ENCODE peak calls at places on chromosomes 7 and 10, in eight cellular contexts. One of them, this sample, is unnamed.

GRCh38 chr10:73774637-73775036 is 7.2 kb upstream of the CHCHD1 start:
- DNase-seq in fibroblast of lung: peak
- DNase-seq in left ventricle myocardium inferior: no peak
- DNase-seq in thyroid gland: no peak
- DNase-seq in uterus: no peak
- DNase-seq in tibial nerve: no peak
- DNase-seq in heart right ventricle: no peak
- DNase-seq in AG09309: no peak
- DNase-seq in this sample: no peak

GRCh38 chr7:135661311-135662122 is 797 bp upstream of the STMP1 start:
- DNase-seq in left ventricle myocardium inferior: no peak
- DNase-seq in tibial nerve: no peak
- DNase-seq in fibroblast of lung: no peak
- DNase-seq in thyroid gland: no peak
- DNase-seq in uterus: no peak
- DNase-seq in AG09309: no peak
- DNase-seq in heart right ventricle: no peak
- DNase-seq in this sample: no peak

GRCh38 chr7:54680377-54681005 is 78.5 kb downstream of the SEC61G start:
- DNase-seq in left ventricle myocardium inferior: no peak
- DNase-seq in thyroid gland: no peak
- DNase-seq in AG09309: no peak
- DNase-seq in heart right ventricle: no peak
- DNase-seq in fibroblast of lung: no peak
- DNase-seq in uterus: no peak
- DNase-seq in tibial nerve: no peak
- DNase-seq in this sample: no peak

GRCh38 chr7:115113776-115114175 is 191.9 kb downstream of the MDFIC start:
- DNase-seq in tibial nerve: no peak
- DNase-seq in heart right ventricle: no peak
- DNase-seq in AG09309: no peak
- DNase-seq in thyroid gland: no peak
- DNase-seq in uterus: no peak
- DNase-seq in fibroblast of lung: no peak
- DNase-seq in left ventricle myocardium inferior: no peak
- DNase-seq in this sample: no peak

GRCh38 chr10:111129348-111129747 is 52.5 kb downstream of the ADRA2A start:
- DNase-seq in uterus: no peak
- DNase-seq in left ventricle myocardium inferior: no peak
- DNase-seq in fibroblast of lung: no peak
- DNase-seq in tibial nerve: no peak
- DNase-seq in heart right ventricle: no peak
- DNase-seq in thyroid gland: no peak
- DNase-seq in AG09309: no peak
- DNase-seq in this sample: no peak

GRCh38 chr10:110845756-110846620 is 25.7 kb upstream of the PDCD4 start:
- DNase-seq in AG09309: no peak
- DNase-seq in thyroid gland: no peak
- DNase-seq in fibroblast of lung: no peak
- DNase-seq in tibial nerve: no peak
- DNase-seq in uterus: peak
- DNase-seq in left ventricle myocardium inferior: no peak
- DNase-seq in heart right ventricle: no peak
- DNase-seq in this sample: no peak

GRCh38 chr7:1349351-1349761 is 109.9 kb downstream of the MICALL2 start:
- DNase-seq in left ventricle myocardium inferior: no peak
- DNase-seq in tibial nerve: no peak
- DNase-seq in thyroid gland: no peak
- DNase-seq in uterus: no peak
- DNase-seq in fibroblast of lung: no peak
- DNase-seq in AG09309: no peak
- DNase-seq in heart right ventricle: no peak
- DNase-seq in this sample: no peak

GRCh38 chr10:28532223-28532508 is 752 bp upstream of the WAC start:
- DNase-seq in uterus: no peak
- DNase-seq in AG09309: no peak
- DNase-seq in thyroid gland: no peak
- DNase-seq in heart right ventricle: no peak
- DNase-seq in left ventricle myocardium inferior: no peak
- DNase-seq in fibroblast of lung: peak
- DNase-seq in tibial nerve: peak
- DNase-seq in this sample: peak

GRCh38 chr10:86285136-86285790 is 81.3 kb downstream of the GRID1 start:
- DNase-seq in AG09309: no peak
- DNase-seq in heart right ventricle: no peak
- DNase-seq in tibial nerve: no peak
- DNase-seq in fibroblast of lung: no peak
- DNase-seq in uterus: peak
- DNase-seq in left ventricle myocardium inferior: no peak
- DNase-seq in thyroid gland: no peak
- DNase-seq in this sample: no peak

GRCh38 chr7:131517218-131517923 is 39.1 kb downstream of the PODXL start:
- DNase-seq in fibroblast of lung: no peak
- DNase-seq in AG09309: no peak
- DNase-seq in heart right ventricle: no peak
- DNase-seq in left ventricle myocardium inferior: no peak
- DNase-seq in uterus: no peak
- DNase-seq in tibial nerve: no peak
- DNase-seq in thyroid gland: no peak
- DNase-seq in this sample: no peak

GRCh38 chr10:20888620-20889337 is 8.3 kb downstream of the NEBL start:
- DNase-seq in left ventricle myocardium inferior: no peak
- DNase-seq in uterus: no peak
- DNase-seq in AG09309: no peak
- DNase-seq in heart right ventricle: no peak
- DNase-seq in tibial nerve: no peak
- DNase-seq in thyroid gland: no peak
- DNase-seq in fibroblast of lung: peak
- DNase-seq in this sample: no peak

GRCh38 chr7:151410405-151411390 is 860 bp upstream of the WDR86 start:
- DNase-seq in thyroid gland: peak
- DNase-seq in tibial nerve: no peak
- DNase-seq in AG09309: no peak
- DNase-seq in left ventricle myocardium inferior: no peak
- DNase-seq in heart right ventricle: no peak
- DNase-seq in fibroblast of lung: peak
- DNase-seq in uterus: no peak
- DNase-seq in this sample: peak
- TF ChIP-seq CTCF in thyroid gland: no peak
- TF ChIP-seq CTCF in tibial nerve: no peak
- TF ChIP-seq CTCF in AG09309: no peak
- TF ChIP-seq CTCF in left ventricle myocardium inferior: no peak
- TF ChIP-seq CTCF in heart right ventricle: no peak
- TF ChIP-seq CTCF in fibroblast of lung: no peak
- TF ChIP-seq CTCF in uterus: no peak
- TF ChIP-seq CTCF in this sample: no peak

DNA sequence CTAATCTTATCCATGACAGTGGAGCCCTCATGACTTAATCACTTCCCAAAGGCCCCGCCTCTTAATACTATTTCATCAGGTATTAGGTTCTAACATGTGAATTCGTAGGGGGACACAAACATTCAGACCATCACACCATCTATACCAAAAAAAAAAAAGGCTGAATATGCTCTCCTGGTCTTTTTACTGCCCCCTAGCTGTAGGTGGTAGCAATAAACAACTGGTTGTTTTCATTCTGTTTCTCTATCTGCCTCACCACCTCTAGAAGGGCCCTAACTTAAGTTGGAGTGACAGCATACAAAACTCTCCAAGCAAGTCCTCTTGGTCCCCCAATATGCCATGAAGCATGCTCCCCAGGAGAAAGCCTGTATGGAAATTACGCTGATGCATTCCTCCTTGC is 94.1 kb downstream of the GRM8 start:
- DNase-seq in left ventricle myocardium inferior: no peak
- DNase-seq in uterus: no peak
- DNase-seq in thyroid gland: no peak
- DNase-seq in AG09309: no peak
- DNase-seq in tibial nerve: no peak
- DNase-seq in heart right ventricle: no peak
- DNase-seq in fibroblast of lung: no peak
- DNase-seq in this sample: no peak
- TF ChIP-seq CTCF in left ventricle myocardium inferior: no peak
- TF ChIP-seq CTCF in uterus: no peak
- TF ChIP-seq CTCF in thyroid gland: no peak
- TF ChIP-seq CTCF in AG09309: no peak
- TF ChIP-seq CTCF in tibial nerve: no peak
- TF ChIP-seq CTCF in heart right ventricle: no peak
- TF ChIP-seq CTCF in fibroblast of lung: no peak
- TF ChIP-seq CTCF in this sample: no peak

GRCh38 chr10:129932182-129932581 is 31.9 kb downstream of the EBF3 start:
- DNase-seq in tibial nerve: no peak
- DNase-seq in left ventricle myocardium inferior: no peak
- DNase-seq in thyroid gland: no peak
- DNase-seq in fibroblast of lung: no peak
- DNase-seq in uterus: no peak
- DNase-seq in AG09309: no peak
- DNase-seq in heart right ventricle: no peak
- DNase-seq in this sample: no peak
- TF ChIP-seq CTCF in tibial nerve: no peak
- TF ChIP-seq CTCF in left ventricle myocardium inferior: no peak
- TF ChIP-seq CTCF in thyroid gland: no peak
- TF ChIP-seq CTCF in fibroblast of lung: no peak
- TF ChIP-seq CTCF in uterus: no peak
- TF ChIP-seq CTCF in AG09309: no peak
- TF ChIP-seq CTCF in heart right ventricle: no peak
- TF ChIP-seq CTCF in this sample: no peak

GRCh38 chr7:4937411-4937810 is 21.6 kb downstream of the MMD2 start:
- DNase-seq in thyroid gland: no peak
- DNase-seq in heart right ventricle: no peak
- DNase-seq in left ventricle myocardium inferior: no peak
- DNase-seq in fibroblast of lung: no peak
- DNase-seq in tibial nerve: no peak
- DNase-seq in uterus: no peak
- DNase-seq in AG09309: no peak
- DNase-seq in this sample: no peak

GRCh38 chr7:4939971-4940720 is 18.8 kb downstream of the MMD2 start:
- DNase-seq in thyroid gland: no peak
- DNase-seq in uterus: no peak
- DNase-seq in fibroblast of lung: no peak
- DNase-seq in left ventricle myocardium inferior: no peak
- DNase-seq in heart right ventricle: no peak
- DNase-seq in tibial nerve: peak
- DNase-seq in AG09309: no peak
- DNase-seq in this sample: no peak

GRCh38 chr7:4931932-4932331 is 27.1 kb downstream of the MMD2 start:
- DNase-seq in tibial nerve: peak
- DNase-seq in heart right ventricle: no peak
- DNase-seq in AG09309: no peak
- DNase-seq in left ventricle myocardium inferior: no peak
- DNase-seq in thyroid gland: no peak
- DNase-seq in uterus: no peak
- DNase-seq in fibroblast of lung: no peak
- DNase-seq in this sample: no peak

GRCh38 chr7:4929005-4929404 is 30.0 kb downstream of the MMD2 start:
- DNase-seq in AG09309: no peak
- DNase-seq in thyroid gland: no peak
- DNase-seq in fibroblast of lung: no peak
- DNase-seq in heart right ventricle: no peak
- DNase-seq in uterus: no peak
- DNase-seq in tibial nerve: no peak
- DNase-seq in left ventricle myocardium inferior: no peak
- DNase-seq in this sample: no peak

DNA sequence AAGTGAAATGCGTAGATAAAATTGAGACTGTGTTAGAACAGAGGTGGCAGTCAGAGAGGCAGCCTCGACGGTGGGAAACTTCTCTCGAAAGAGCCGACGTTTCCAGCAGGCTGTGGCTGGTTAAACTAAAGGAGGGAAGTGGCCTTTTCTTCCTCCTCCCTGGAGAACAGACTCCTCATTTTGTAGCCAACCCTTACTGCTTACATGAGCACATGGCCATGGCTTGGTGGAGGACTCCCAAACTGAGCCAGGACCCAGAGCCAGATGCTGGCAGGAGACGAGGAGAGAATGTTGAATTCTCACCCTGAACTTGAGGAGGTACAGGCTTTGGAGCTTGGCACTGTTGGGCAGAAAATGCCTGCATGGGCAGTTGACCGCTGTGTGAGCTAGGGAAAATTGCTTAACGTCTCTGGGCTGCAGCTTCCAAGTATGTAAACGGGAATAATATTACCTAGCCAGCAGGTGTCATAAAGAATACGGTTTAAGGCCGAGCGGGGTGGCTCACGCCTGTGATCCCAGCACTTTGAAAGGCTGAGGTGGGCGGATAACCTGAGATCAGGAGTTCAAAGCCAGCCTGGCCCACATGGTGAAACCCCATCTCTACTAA is 24.5 kb downstream of the MMD2 start:
- DNase-seq in left ventricle myocardium inferior: no peak
- DNase-seq in uterus: no peak
- DNase-seq in fibroblast of lung: no peak
- DNase-seq in heart right ventricle: no peak
- DNase-seq in tibial nerve: no peak
- DNase-seq in thyroid gland: no peak
- DNase-seq in AG09309: no peak
- DNase-seq in this sample: no peak
- TF ChIP-seq CTCF in left ventricle myocardium inferior: no peak
- TF ChIP-seq CTCF in uterus: no peak
- TF ChIP-seq CTCF in fibroblast of lung: no peak
- TF ChIP-seq CTCF in heart right ventricle: no peak
- TF ChIP-seq CTCF in tibial nerve: no peak
- TF ChIP-seq CTCF in thyroid gland: no peak
- TF ChIP-seq CTCF in AG09309: no peak
- TF ChIP-seq CTCF in this sample: no peak

GRCh38 chr7:94509879-94510581 is 421 bp downstream of the CASD1 start:
- DNase-seq in uterus: peak
- DNase-seq in fibroblast of lung: peak
- DNase-seq in left ventricle myocardium inferior: peak
- DNase-seq in AG09309: no peak
- DNase-seq in thyroid gland: peak
- DNase-seq in tibial nerve: peak
- DNase-seq in heart right ventricle: peak
- DNase-seq in this sample: peak
- TF ChIP-seq CTCF in uterus: no peak
- TF ChIP-seq CTCF in fibroblast of lung: no peak
- TF ChIP-seq CTCF in left ventricle myocardium inferior: peak
- TF ChIP-seq CTCF in AG09309: peak
- TF ChIP-seq CTCF in thyroid gland: peak
- TF ChIP-seq CTCF in tibial nerve: peak
- TF ChIP-seq CTCF in heart right ventricle: peak
- TF ChIP-seq CTCF in this sample: no peak

DNA sequence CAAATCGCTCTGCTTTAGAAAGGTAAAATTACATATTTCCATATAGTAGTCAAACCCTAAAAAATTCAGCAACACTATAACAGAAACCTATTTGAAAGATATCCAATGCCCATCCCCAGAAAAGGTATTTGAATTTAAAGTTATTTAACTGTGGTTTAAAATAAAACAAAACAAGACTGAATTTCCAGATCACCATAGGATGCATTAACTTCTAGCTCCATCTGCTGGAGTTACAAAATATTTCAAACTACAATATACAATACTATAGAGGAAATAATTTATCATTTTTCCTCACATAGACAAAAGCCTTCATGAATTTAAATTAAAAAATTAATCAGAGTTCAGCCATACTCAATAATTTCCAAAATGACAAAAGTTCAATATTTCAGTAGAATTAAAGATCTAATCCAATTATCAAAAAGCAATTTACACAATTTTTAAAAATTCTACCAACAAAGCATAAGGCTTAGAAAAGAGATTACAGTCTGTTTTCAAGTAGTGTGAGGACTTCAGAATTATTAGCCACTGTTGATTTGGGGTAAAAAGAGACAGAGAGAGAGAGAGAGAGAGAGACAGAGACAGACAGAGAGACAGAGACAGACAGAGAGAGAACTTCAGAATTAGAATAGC is 75.9 kb downstream of the LMBR1 start:
- DNase-seq in heart right ventricle: no peak
- DNase-seq in AG09309: no peak
- DNase-seq in uterus: no peak
- DNase-seq in thyroid gland: no peak
- DNase-seq in fibroblast of lung: peak
- DNase-seq in left ventricle myocardium inferior: no peak
- DNase-seq in tibial nerve: no peak
- DNase-seq in this sample: no peak
- TF ChIP-seq CTCF in heart right ventricle: no peak
- TF ChIP-seq CTCF in AG09309: peak
- TF ChIP-seq CTCF in uterus: no peak
- TF ChIP-seq CTCF in thyroid gland: no peak
- TF ChIP-seq CTCF in fibroblast of lung: no peak
- TF ChIP-seq CTCF in left ventricle myocardium inferior: peak
- TF ChIP-seq CTCF in tibial nerve: peak
- TF ChIP-seq CTCF in this sample: no peak

This sample was measured in ovary.